ENCODE peak calls at places on chromosomes 4 and X, in six cellular contexts. G, I, X, F, O and B are unnamed samples.

GRCh38 chr4:38860788-38861424 is 4.3 kb upstream of the TLR6 start:
- DNase-seq in G (no peak), I (no peak), X (peak), F (no peak), O (peak), B (peak)

GRCh38 chrX:10110984-10111363 is 45.8 kb upstream of the CLCN4 start:
- DNase-seq in G (no peak), I (no peak), X (peak), F (no peak), O (peak), B (no peak)

GRCh38 chrX:69268637-69269036 is 103.4 kb upstream of the PJA1 start:
- DNase-seq in G (no peak), I (no peak), X (no peak), F (no peak), O (no peak), B (no peak)

GRCh38 chrX:124395145-124395858 is 48.9 kb downstream of the SH2D1A start:
- DNase-seq in G (no peak), I (no peak), X (no peak), F (no peak), O (no peak), B (no peak)

GRCh38 chr4:111595456-111595855 is 549.8 kb upstream of the FAM241A start:
- DNase-seq in G (no peak), I (no peak), X (no peak), F (no peak), O (no peak), B (no peak)

GRCh38 chrX:47215291-47215900 is 3.1 kb upstream of the CDK16 start:
- DNase-seq in G (no peak), I (no peak), X (no peak), F (no peak), O (no peak), B (no peak)

GRCh38 chrX:19670321-19670750 is 155.0 kb upstream of the MAP3K15 start:
- DNase-seq in G (no peak), I (no peak), X (no peak), F (peak), O (no peak), B (no peak)

GRCh38 chr4:10808591-10808990 is 124.0 kb upstream of the CLNK start:
- DNase-seq in G (no peak), I (peak), X (no peak), F (peak), O (no peak), B (no peak)

GRCh38 chrX:40108084-40108958 is 10.6 kb upstream of the BCOR start:
- DNase-seq in G (no peak), I (no peak), X (no peak), F (peak), O (no peak), B (no peak)

GRCh38 chrX:12791253-12792228 is at the start of gene PRPS2:
- DNase-seq in G (no peak), I (peak), X (peak), F (peak), O (peak), B (peak)

GRCh38 chr4:26590639-26591038 is 6.8 kb downstream of the TBC1D19 start:
- DNase-seq in G (no peak), I (peak), X (no peak), F (peak), O (no peak), B (no peak)